ENCODE peak calls at places on chromosomes 4 and X, in seven cellular contexts. One of them, this sample, is unnamed.

GRCh38 chr4:76198411-76199237 is 15.0 kb downstream of the SCARB2 start:
- DNase-seq in OCI-LY7: peak
- DNase-seq in body of pancreas: peak
- DNase-seq in heart left ventricle: no peak
- DNase-seq in mammary epithelial cell: peak
- DNase-seq in left ventricle myocardium inferior: peak
- DNase-seq in neural crest cell: peak
- DNase-seq in this sample: peak

GRCh38 chr4:118910221-118910620 is 21.6 kb downstream of the SYNPO2 start:
- DNase-seq in heart left ventricle: no peak
- DNase-seq in mammary epithelial cell: peak
- DNase-seq in neural crest cell: no peak
- DNase-seq in body of pancreas: no peak
- DNase-seq in left ventricle myocardium inferior: no peak
- DNase-seq in OCI-LY7: no peak
- DNase-seq in this sample: no peak

GRCh38 chrX:11641368-11641767 is 24.4 kb downstream of the ARHGAP6 start:
- DNase-seq in body of pancreas: no peak
- DNase-seq in left ventricle myocardium inferior: no peak
- DNase-seq in mammary epithelial cell: no peak
- DNase-seq in OCI-LY7: no peak
- DNase-seq in neural crest cell: no peak
- DNase-seq in heart left ventricle: no peak
- DNase-seq in this sample: no peak

GRCh38 chrX:7168366-7168765 is 20.4 kb upstream of the PUDP start:
- DNase-seq in heart left ventricle: no peak
- DNase-seq in neural crest cell: no peak
- DNase-seq in left ventricle myocardium inferior: no peak
- DNase-seq in OCI-LY7: no peak
- DNase-seq in mammary epithelial cell: no peak
- DNase-seq in body of pancreas: no peak
- DNase-seq in this sample: no peak

GRCh38 chrX:115378471-115378870 is 89.0 kb downstream of the LUZP4 start:
- DNase-seq in neural crest cell: no peak
- DNase-seq in body of pancreas: no peak
- DNase-seq in mammary epithelial cell: no peak
- DNase-seq in left ventricle myocardium inferior: no peak
- DNase-seq in OCI-LY7: no peak
- DNase-seq in heart left ventricle: no peak
- DNase-seq in this sample: no peak

GRCh38 chr4:23333556-23333945 is 556.3 kb downstream of the PPARGC1A start:
- DNase-seq in body of pancreas: no peak
- DNase-seq in OCI-LY7: no peak
- DNase-seq in mammary epithelial cell: no peak
- DNase-seq in heart left ventricle: no peak
- DNase-seq in left ventricle myocardium inferior: no peak
- DNase-seq in neural crest cell: no peak
- DNase-seq in this sample: no peak

GRCh38 chr4:152352645-152353116 is 183.2 kb downstream of the FBXW7 start:
- DNase-seq in heart left ventricle: no peak
- DNase-seq in body of pancreas: peak
- DNase-seq in neural crest cell: peak
- DNase-seq in mammary epithelial cell: peak
- DNase-seq in left ventricle myocardium inferior: peak
- DNase-seq in OCI-LY7: peak
- DNase-seq in this sample: peak

GRCh38 chrX:40684092-40684491 is 36.7 kb upstream of the CXorf38 start:
- DNase-seq in mammary epithelial cell: no peak
- DNase-seq in left ventricle myocardium inferior: no peak
- DNase-seq in OCI-LY7: no peak
- DNase-seq in neural crest cell: no peak
- DNase-seq in heart left ventricle: no peak
- DNase-seq in body of pancreas: no peak
- DNase-seq in this sample: no peak

GRCh38 chr4:4781936-4782754 is 77.3 kb upstream of the MSX1 start:
- DNase-seq in neural crest cell: no peak
- DNase-seq in mammary epithelial cell: no peak
- DNase-seq in body of pancreas: no peak
- DNase-seq in left ventricle myocardium inferior: no peak
- DNase-seq in OCI-LY7: no peak
- DNase-seq in heart left ventricle: no peak
- DNase-seq in this sample: peak
- TF ChIP-seq CTCF in neural crest cell: no peak
- TF ChIP-seq CTCF in mammary epithelial cell: no peak
- TF ChIP-seq CTCF in body of pancreas: no peak
- TF ChIP-seq CTCF in left ventricle myocardium inferior: no peak
- TF ChIP-seq CTCF in OCI-LY7: no peak
- TF ChIP-seq CTCF in heart left ventricle: no peak
- TF ChIP-seq CTCF in this sample: no peak

DNA sequence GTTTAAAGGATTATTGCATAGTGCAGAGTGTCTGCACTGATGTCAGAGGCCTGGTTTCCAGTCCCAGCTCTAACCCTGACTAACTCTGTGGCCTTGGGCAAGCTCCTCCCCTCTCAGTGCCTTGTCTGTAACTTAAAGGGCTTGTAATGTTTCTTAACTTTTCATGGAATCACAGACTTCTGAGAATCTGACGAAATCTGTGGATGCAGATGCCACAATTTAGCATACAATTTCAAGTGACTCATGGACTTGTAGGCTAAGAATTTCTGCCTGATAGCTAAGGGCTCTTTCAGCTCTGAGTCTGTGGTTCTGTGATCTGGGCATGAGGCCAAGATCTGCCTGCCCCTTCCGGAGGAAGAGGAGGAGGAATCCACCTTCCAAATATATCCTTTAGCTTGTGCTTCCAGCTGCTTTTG is 236.9 kb downstream of the AR start:
- DNase-seq in neural crest cell: no peak
- DNase-seq in body of pancreas: peak
- DNase-seq in OCI-LY7: no peak
- DNase-seq in heart left ventricle: peak
- DNase-seq in mammary epithelial cell: peak
- DNase-seq in left ventricle myocardium inferior: peak
- DNase-seq in this sample: peak
- TF ChIP-seq CTCF in neural crest cell: no peak
- TF ChIP-seq CTCF in body of pancreas: no peak
- TF ChIP-seq CTCF in OCI-LY7: no peak
- TF ChIP-seq CTCF in heart left ventricle: no peak
- TF ChIP-seq CTCF in mammary epithelial cell: no peak
- TF ChIP-seq CTCF in left ventricle myocardium inferior: no peak
- TF ChIP-seq CTCF in this sample: no peak

DNA sequence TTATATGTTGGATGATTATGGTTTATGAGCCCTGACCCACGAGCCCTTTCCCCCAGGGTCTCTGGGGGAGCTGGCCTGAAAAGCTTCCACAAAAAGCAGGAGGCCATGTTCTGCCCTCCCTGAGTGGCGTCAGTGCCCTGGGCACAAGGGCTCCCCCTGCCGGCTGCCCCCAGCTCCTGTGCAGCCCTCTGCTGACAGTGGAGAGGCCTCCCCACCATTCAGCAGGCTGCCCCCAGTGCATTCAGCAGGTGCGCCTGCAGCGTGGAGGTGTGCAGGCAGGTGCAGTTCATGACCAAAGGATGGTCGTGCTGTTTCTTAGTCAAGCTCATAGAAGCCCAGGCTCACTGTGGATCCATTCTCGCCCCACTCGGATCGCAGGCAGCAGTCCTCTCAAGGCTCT is 12.5 kb upstream of the S100P start:
- DNase-seq in OCI-LY7: no peak
- DNase-seq in left ventricle myocardium inferior: no peak
- DNase-seq in neural crest cell: no peak
- DNase-seq in heart left ventricle: no peak
- DNase-seq in mammary epithelial cell: no peak
- DNase-seq in body of pancreas: no peak
- DNase-seq in this sample: no peak
- TF ChIP-seq CTCF in OCI-LY7: no peak
- TF ChIP-seq CTCF in left ventricle myocardium inferior: no peak
- TF ChIP-seq CTCF in neural crest cell: no peak
- TF ChIP-seq CTCF in heart left ventricle: no peak
- TF ChIP-seq CTCF in mammary epithelial cell: peak
- TF ChIP-seq CTCF in body of pancreas: no peak
- TF ChIP-seq CTCF in this sample: no peak

GRCh38 chrX:72127332-72127731 is 4.4 kb downstream of the RTL5 start:
- DNase-seq in mammary epithelial cell: no peak
- DNase-seq in body of pancreas: no peak
- DNase-seq in heart left ventricle: no peak
- DNase-seq in left ventricle myocardium inferior: no peak
- DNase-seq in neural crest cell: no peak
- DNase-seq in OCI-LY7: no peak
- DNase-seq in this sample: no peak

GRCh38 chrX:72130156-72130761 is 1.5 kb downstream of the RTL5 start:
- DNase-seq in mammary epithelial cell: no peak
- DNase-seq in heart left ventricle: no peak
- DNase-seq in neural crest cell: no peak
- DNase-seq in body of pancreas: no peak
- DNase-seq in left ventricle myocardium inferior: no peak
- DNase-seq in OCI-LY7: no peak
- DNase-seq in this sample: no peak

GRCh38 chrX:72128183-72128834 is 3.4 kb downstream of the RTL5 start:
- DNase-seq in left ventricle myocardium inferior: no peak
- DNase-seq in heart left ventricle: no peak
- DNase-seq in OCI-LY7: no peak
- DNase-seq in neural crest cell: no peak
- DNase-seq in body of pancreas: no peak
- DNase-seq in mammary epithelial cell: no peak
- DNase-seq in this sample: no peak

GRCh38 chrX:72129661-72130060 is 2.1 kb downstream of the RTL5 start:
- DNase-seq in heart left ventricle: no peak
- DNase-seq in left ventricle myocardium inferior: no peak
- DNase-seq in mammary epithelial cell: no peak
- DNase-seq in OCI-LY7: no peak
- DNase-seq in neural crest cell: no peak
- DNase-seq in body of pancreas: no peak
- DNase-seq in this sample: no peak

DNA sequence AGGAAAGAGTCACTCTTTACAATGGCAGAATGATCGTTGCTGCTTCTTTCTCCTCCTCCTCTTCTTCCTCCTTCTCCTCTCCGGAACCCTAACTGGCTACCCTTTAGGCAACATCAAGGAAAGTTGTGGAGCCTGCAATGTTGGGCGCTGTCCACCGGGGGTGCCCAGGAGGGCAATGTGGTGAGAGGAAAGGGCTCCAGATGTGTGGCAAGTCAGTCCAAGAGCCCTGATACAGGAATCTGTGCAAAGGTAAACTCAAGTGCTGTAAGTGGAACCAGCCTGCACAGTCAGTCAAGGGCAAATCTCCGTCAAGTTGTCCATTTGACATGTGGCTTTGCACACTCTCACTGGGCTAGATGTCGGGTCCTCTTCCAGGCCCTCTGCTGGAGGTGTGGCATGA is 2.8 kb downstream of the RTL5 start:
- DNase-seq in mammary epithelial cell: no peak
- DNase-seq in neural crest cell: peak
- DNase-seq in body of pancreas: no peak
- DNase-seq in OCI-LY7: no peak
- DNase-seq in heart left ventricle: no peak
- DNase-seq in left ventricle myocardium inferior: no peak
- DNase-seq in this sample: no peak
- TF ChIP-seq CTCF in mammary epithelial cell: peak
- TF ChIP-seq CTCF in neural crest cell: peak
- TF ChIP-seq CTCF in body of pancreas: peak
- TF ChIP-seq CTCF in OCI-LY7: no peak
- TF ChIP-seq CTCF in heart left ventricle: no peak
- TF ChIP-seq CTCF in left ventricle myocardium inferior: peak
- TF ChIP-seq CTCF in this sample: peak

GRCh38 chr4:22190855-22191254 is 242.3 kb upstream of the KCNIP4 start:
- DNase-seq in mammary epithelial cell: peak
- DNase-seq in OCI-LY7: no peak
- DNase-seq in neural crest cell: no peak
- DNase-seq in left ventricle myocardium inferior: no peak
- DNase-seq in heart left ventricle: no peak
- DNase-seq in body of pancreas: no peak
- DNase-seq in this sample: no peak
- TF ChIP-seq CTCF in mammary epithelial cell: no peak
- TF ChIP-seq CTCF in OCI-LY7: no peak
- TF ChIP-seq CTCF in neural crest cell: no peak
- TF ChIP-seq CTCF in left ventricle myocardium inferior: no peak
- TF ChIP-seq CTCF in heart left ventricle: no peak
- TF ChIP-seq CTCF in body of pancreas: no peak
- TF ChIP-seq CTCF in this sample: no peak

DNA sequence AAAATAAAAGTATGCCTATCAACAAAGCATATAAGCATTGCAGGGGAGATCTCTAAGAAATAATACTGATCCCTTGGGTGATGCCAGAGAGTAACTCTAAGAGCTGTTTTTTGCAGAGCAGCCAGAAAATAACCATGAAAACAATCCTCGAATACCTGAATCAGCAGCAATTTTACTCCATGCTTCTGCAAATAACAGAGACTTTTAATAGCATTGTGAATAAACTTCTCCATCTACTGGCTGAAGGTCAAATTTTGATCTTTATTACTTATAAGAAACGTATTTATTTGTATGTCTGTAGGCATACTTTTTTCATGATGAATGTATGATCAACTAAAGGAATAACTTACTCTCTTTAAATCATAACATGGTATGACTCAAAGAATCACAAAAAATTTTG is 334.5 kb downstream of the GALNTL6 start:
- DNase-seq in mammary epithelial cell: no peak
- DNase-seq in heart left ventricle: no peak
- DNase-seq in left ventricle myocardium inferior: no peak
- DNase-seq in neural crest cell: no peak
- DNase-seq in OCI-LY7: no peak
- DNase-seq in body of pancreas: no peak
- DNase-seq in this sample: no peak
- TF ChIP-seq CTCF in mammary epithelial cell: no peak
- TF ChIP-seq CTCF in heart left ventricle: no peak
- TF ChIP-seq CTCF in left ventricle myocardium inferior: no peak
- TF ChIP-seq CTCF in neural crest cell: no peak
- TF ChIP-seq CTCF in OCI-LY7: no peak
- TF ChIP-seq CTCF in body of pancreas: no peak
- TF ChIP-seq CTCF in this sample: peak

DNA sequence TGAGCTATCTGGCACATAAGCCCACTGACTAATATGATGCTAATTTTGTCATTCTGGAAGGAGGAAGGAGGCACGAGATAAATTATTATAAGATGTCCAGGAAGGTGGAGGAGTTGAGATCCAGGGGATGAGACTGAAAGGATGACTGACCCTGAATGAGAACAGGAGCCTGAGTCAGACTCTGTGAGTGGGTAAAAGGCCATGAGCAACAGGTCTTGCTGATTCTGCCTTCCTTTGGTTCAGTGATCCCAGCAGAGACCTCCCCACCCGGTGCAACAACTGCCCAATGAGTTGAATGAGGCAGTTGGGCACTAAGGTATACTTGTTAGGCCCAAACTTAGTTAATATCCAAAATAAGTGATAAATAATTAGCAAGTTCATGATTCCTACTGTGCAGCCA is 238.1 kb upstream of the GPC4 start:
- DNase-seq in mammary epithelial cell: no peak
- DNase-seq in heart left ventricle: no peak
- DNase-seq in body of pancreas: no peak
- DNase-seq in left ventricle myocardium inferior: no peak
- DNase-seq in neural crest cell: no peak
- DNase-seq in OCI-LY7: no peak
- DNase-seq in this sample: no peak
- TF ChIP-seq CTCF in mammary epithelial cell: no peak
- TF ChIP-seq CTCF in heart left ventricle: no peak
- TF ChIP-seq CTCF in body of pancreas: no peak
- TF ChIP-seq CTCF in left ventricle myocardium inferior: no peak
- TF ChIP-seq CTCF in neural crest cell: no peak
- TF ChIP-seq CTCF in OCI-LY7: no peak
- TF ChIP-seq CTCF in this sample: no peak

This sample was measured in AG09319.